ENCODE peak calls at places on chromosomes 7 and 10, in eight cellular contexts. C, X, G, F, B, U, M and Y are unnamed samples.

GRCh38 chr7:143417734-143418378 is 9.2 kb upstream of the EPHA1 start:
- ATAC-seq in C (no peak), X (no peak), G (no peak), F (no peak), B (no peak), U (no peak), M (peak; percentile 85), Y (no peak)

GRCh38 chr7:1641173-1641572 is 28.9 kb upstream of the ELFN1 start:
- ATAC-seq in C (peak; percentile 46), X (no peak), G (no peak), F (no peak), B (no peak), U (no peak), M (no peak), Y (no peak)

GRCh38 chr10:17669185-17669872 is 25.4 kb downstream of the STAM start:
- ATAC-seq in C (no peak), X (no peak), G (no peak), F (no peak), B (peak; percentile 76), U (no peak), M (no peak), Y (no peak)

GRCh38 chr10:132036153-132036886 is 29.4 kb upstream of the JAKMIP3 start:
- ATAC-seq in C (peak; percentile 84), X (no peak), G (no peak), F (no peak), B (no peak), U (peak; percentile 36), M (peak; percentile 44), Y (peak; percentile 62)

GRCh38 chr10:995559-995926 is 7.3 kb downstream of the GTPBP4 start:
- ATAC-seq in C (peak; percentile 53), X (peak; percentile 25), G (no peak), F (no peak), B (no peak), U (peak; percentile 27), M (no peak), Y (no peak)

GRCh38 chr7:91383186-91383585 is 119.0 kb downstream of the FZD1 start:
- ATAC-seq in C (no peak), X (no peak), G (no peak), F (no peak), B (no peak), U (no peak), M (no peak), Y (no peak)

GRCh38 chr7:138853448-138853847 is 55.5 kb upstream of the ATP6V0A4 start:
- ATAC-seq in C (no peak), X (no peak), G (no peak), F (no peak), B (peak; percentile 66), U (no peak), M (peak; percentile 41), Y (no peak)

GRCh38 chr7:11083214-11083568 is 109.5 kb downstream of the PHF14 start:
- ATAC-seq in C (no peak), X (no peak), G (no peak), F (no peak), B (no peak), U (no peak), M (no peak), Y (no peak)

GRCh38 chr10:113319450-113319849 is 233.4 kb upstream of the HABP2 start:
- ATAC-seq in C (no peak), X (no peak), G (no peak), F (peak; percentile 70), B (no peak), U (no peak), M (no peak), Y (no peak)

GRCh38 chr7:116293633-116294032 is 83.3 kb downstream of the TES start:
- ATAC-seq in C (no peak), X (no peak), G (no peak), F (no peak), B (no peak), U (no peak), M (no peak), Y (no peak)

GRCh38 chr10:33422779-33423520 is 88.5 kb upstream of the NRP1 start:
- ATAC-seq in C (no peak), X (no peak), G (no peak), F (no peak), B (no peak), U (no peak), M (no peak), Y (no peak)

GRCh38 chr10:11646450-11646849 is 35.0 kb upstream of the USP6NL start:
- ATAC-seq in C (no peak), X (no peak), G (no peak), F (no peak), B (no peak), U (no peak), M (no peak), Y (no peak)

GRCh38 chr7:28272461-28272877 is 91.9 kb upstream of the JAZF1 start:
- ATAC-seq in C (peak; percentile 76), X (peak; percentile 64), G (no peak), F (peak; percentile 95), B (no peak), U (peak; percentile 66), M (peak; percentile 98), Y (no peak)

GRCh38 chr10:46534828-46535524 is 21.5 kb downstream of the GPRIN2 start:
- ATAC-seq in C (peak; percentile 73), X (peak; percentile 57), G (no peak), F (no peak), B (no peak), U (no peak), M (peak; percentile 33), Y (no peak)

GRCh38 chr10:73017955-73018480 is 63.4 kb upstream of the PLA2G12B start:
- ATAC-seq in C (no peak), X (no peak), G (peak; percentile 59), F (no peak), B (no peak), U (peak; percentile 41), M (peak; percentile 47), Y (no peak)

GRCh38 chr7:47466832-47467231 is 115.1 kb downstream of the TNS3 start:
- ATAC-seq in C (no peak), X (no peak), G (no peak), F (no peak), B (no peak), U (no peak), M (no peak), Y (no peak)

GRCh38 chr7:110801502-110801901 is 289.4 kb upstream of the LRRN3 start:
- ATAC-seq in C (no peak), X (no peak), G (no peak), F (no peak), B (peak; percentile 82), U (no peak), M (no peak), Y (no peak)

GRCh38 chr7:25519962-25520562 is 291.8 kb upstream of the NPVF start:
- ATAC-seq in C (no peak), X (no peak), G (no peak), F (no peak), B (no peak), U (no peak), M (no peak), Y (no peak)

GRCh38 chr7:96023376-96023775 is 251.0 kb downstream of the DYNC1I1 start:
- ATAC-seq in C (no peak), X (no peak), G (no peak), F (no peak), B (no peak), U (no peak), M (no peak), Y (no peak)
- H3K4me3 ChIP-seq in C (no peak overlapping the region), X (no peak overlapping the region), G (no peak overlapping the region), F (no peak overlapping the region), B (no peak overlapping the region), U (no peak overlapping the region), M (no peak overlapping the region), Y (no peak overlapping the region)

DNA sequence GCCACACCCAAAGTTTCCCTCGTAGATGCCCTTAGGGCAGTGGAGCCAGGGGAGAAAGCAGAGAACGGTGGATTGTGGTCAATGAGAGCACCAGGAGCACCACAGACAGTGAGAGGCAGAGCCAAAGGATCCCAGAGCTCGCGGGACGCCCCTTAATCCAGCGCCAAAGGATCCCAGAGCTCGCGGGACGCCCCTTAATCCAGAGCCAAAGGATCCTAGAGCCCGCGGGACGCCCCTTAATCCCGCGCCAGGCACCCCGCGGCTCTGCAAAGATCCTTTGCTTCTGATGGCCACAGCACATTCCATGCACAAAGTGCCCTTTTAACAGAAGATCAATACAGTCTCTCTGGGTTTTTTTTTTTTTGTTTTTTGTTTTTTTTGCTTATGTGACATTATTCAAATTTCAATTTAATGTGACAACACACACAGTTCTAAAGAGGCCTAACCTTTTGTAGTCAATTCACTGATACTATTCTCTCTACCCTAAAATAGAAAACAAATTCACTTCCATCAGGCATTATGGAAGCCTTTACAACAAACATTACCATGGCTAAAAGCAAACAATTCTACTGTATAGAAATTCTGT is 52.9 kb upstream of the NCAPG2 start:
- ATAC-seq in C (no peak), X (no peak), G (no peak), F (no peak), B (no peak), U (no peak), M (no peak), Y (no peak)
- TF ChIP-seq POLR2AphosphoS5 in C (no peak), X (no peak), G (no peak), F (no peak), B (no peak), U (no peak), M (no peak), Y (no peak)

DNA sequence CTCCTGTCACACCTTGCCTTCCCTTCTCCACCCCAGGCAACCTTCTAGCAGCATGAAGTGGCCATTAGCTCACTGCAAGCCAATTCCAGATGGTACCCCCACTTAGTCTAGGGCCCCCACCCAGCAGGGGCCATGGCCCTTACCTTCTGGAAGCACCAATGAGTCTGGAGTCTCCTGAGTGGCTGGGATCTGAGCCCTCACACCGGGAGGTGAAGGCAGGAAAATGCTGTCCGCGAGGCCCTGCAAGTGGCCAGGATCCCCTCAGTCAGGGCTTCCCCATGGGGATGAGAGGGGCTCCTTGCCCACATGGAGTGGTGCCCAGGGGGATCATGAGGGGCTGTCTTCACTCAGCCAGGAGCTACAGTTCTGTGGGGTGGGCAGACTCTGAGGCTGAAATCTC is 4.6 kb downstream of the AQP1 start:
- ATAC-seq in C (no peak), X (no peak), G (no peak), F (no peak), B (no peak), U (no peak), M (no peak), Y (no peak)
- H3K4me3 ChIP-seq in C (no peak overlapping the region), X (no peak overlapping the region), G (peak overlapping the region; percentile 1), F (no peak overlapping the region), B (no peak overlapping the region), U (no peak overlapping the region), M (no peak overlapping the region), Y (no peak overlapping the region)

GRCh38 chr7:133077394-133077793 is 4.5 kb downstream of the CHCHD3 start:
- ATAC-seq in C (no peak), X (no peak), G (no peak), F (no peak), B (no peak), U (no peak), M (no peak), Y (no peak)

GRCh38 chr7:133082390-133082766 is 488 bp upstream of the CHCHD3 start:
- ATAC-seq in C (no peak), X (no peak), G (no peak), F (no peak), B (no peak), U (peak; percentile 10), M (no peak), Y (no peak)

GRCh38 chr7:133081119-133081604 is 728 bp downstream of the CHCHD3 start:
- ATAC-seq in C (no peak), X (peak; percentile 70), G (no peak), F (no peak), B (peak; percentile 11), U (peak; percentile 32), M (peak; percentile 14), Y (no peak)

GRCh38 chr7:133079296-133079695 is 2.6 kb downstream of the CHCHD3 start:
- ATAC-seq in C (no peak), X (no peak), G (no peak), F (no peak), B (no peak), U (no peak), M (peak; percentile 6), Y (no peak)

GRCh38 chr7:133081605-133082389 is at the start of gene CHCHD3:
- ATAC-seq in C (peak; percentile 100), X (peak; percentile 98), G (peak; percentile 100), F (peak; percentile 98), B (peak; percentile 99), U (peak; percentile 99), M (peak; percentile 98), Y (peak; percentile 100)
- TF ChIP-seq POLR2AphosphoS5 in C (peak; percentile 81), X (peak; percentile 81), G (peak; percentile 52), F (peak; percentile 76), B (peak; percentile 77), U (peak; percentile 77), M (peak; percentile 88), Y (peak; percentile 60)